ENCODE peak calls at places on chromosomes 4 and X, in six cellular contexts. T, C, J, S, R and B are unnamed samples.
A peak's percentile ranks its signal among the peaks of the same experiment; 100 is the strongest.

GRCh38 chr4:74244049-74244448 is 64.2 kb upstream of the EPGN start:
- DNase-seq in S (no peak), J (no peak), C (no peak), R (no peak), T (no peak), B (no peak)

GRCh38 chr4:70113656-70114055 is 40.4 kb upstream of the PRR27 start:
- DNase-seq in J (no peak), S (no peak), C (no peak), R (no peak), T (no peak), B (no peak)

GRCh38 chr4:79574741-79575451 is 166.9 kb upstream of the GK2 start:
- DNase-seq in J (no peak), C (no peak), T (no peak), S (no peak), R (no peak), B (no peak)

GRCh38 chr4:159047478-159048165 is 55.3 kb upstream of the RAPGEF2 start:
- DNase-seq in R (no peak), J (no peak), T (peak; percentile 30), S (no peak), C (no peak), B (no peak)

GRCh38 chrX:1466232-1466661 is 13.5 kb upstream of the ASMTL start:
- DNase-seq in R (no peak), S (no peak), T (no peak), C (no peak), J (no peak), B (no peak)

GRCh38 chr4:74327751-74328150 is 19.5 kb downstream of the EPGN start:
- DNase-seq in J (no peak), S (peak; percentile 66), T (no peak), R (no peak), C (no peak), B (no peak)

GRCh38 chrX:1807301-1807731 is 192.5 kb downstream of the ASMT start:
- DNase-seq in R (peak; percentile 14), C (no peak), J (no peak), S (peak; percentile 28), T (no peak), B (no peak)

GRCh38 chr4:79042079-79042674 is 102.9 kb upstream of the PAQR3 start:
- DNase-seq in R (peak; percentile 72), J (peak; percentile 25), T (peak; percentile 54), C (peak; percentile 12), S (peak; percentile 40), B (no peak)

GRCh38 chr4:41814565-41814964 is 66.0 kb upstream of the PHOX2B start:
- DNase-seq in R (peak; percentile 21), C (peak; percentile 31), T (peak; percentile 27), S (peak; percentile 4), J (no peak), B (no peak)

GRCh38 chr4:17232575-17233253 is 279.2 kb downstream of the QDPR start:
- DNase-seq in T (peak; percentile 67), S (peak; percentile 59), R (peak; percentile 84), C (no peak), J (peak; percentile 66), B (no peak)

GRCh38 chrX:138710866-138711331 is 618 bp downstream of the FGF13 start:
- DNase-seq in S (no peak), R (peak; percentile 66), T (no peak), J (peak; percentile 11), C (no peak), B (no peak)

GRCh38 chrX:138709886-138710285 is 1.6 kb downstream of the FGF13 start:
- DNase-seq in R (peak; percentile 59), J (no peak), C (no peak), T (no peak), S (no peak), B (no peak)

GRCh38 chrX:138710311-138710791 is 1.2 kb downstream of the FGF13 start:
- DNase-seq in T (no peak), J (no peak), S (no peak), C (peak; percentile 0), R (peak; percentile 47), B (no peak)

GRCh38 chrX:138708268-138708667 is 3.2 kb downstream of the FGF13 start:
- DNase-seq in T (no peak), S (no peak), J (no peak), C (no peak), R (peak; percentile 58), B (no peak)

DNA sequence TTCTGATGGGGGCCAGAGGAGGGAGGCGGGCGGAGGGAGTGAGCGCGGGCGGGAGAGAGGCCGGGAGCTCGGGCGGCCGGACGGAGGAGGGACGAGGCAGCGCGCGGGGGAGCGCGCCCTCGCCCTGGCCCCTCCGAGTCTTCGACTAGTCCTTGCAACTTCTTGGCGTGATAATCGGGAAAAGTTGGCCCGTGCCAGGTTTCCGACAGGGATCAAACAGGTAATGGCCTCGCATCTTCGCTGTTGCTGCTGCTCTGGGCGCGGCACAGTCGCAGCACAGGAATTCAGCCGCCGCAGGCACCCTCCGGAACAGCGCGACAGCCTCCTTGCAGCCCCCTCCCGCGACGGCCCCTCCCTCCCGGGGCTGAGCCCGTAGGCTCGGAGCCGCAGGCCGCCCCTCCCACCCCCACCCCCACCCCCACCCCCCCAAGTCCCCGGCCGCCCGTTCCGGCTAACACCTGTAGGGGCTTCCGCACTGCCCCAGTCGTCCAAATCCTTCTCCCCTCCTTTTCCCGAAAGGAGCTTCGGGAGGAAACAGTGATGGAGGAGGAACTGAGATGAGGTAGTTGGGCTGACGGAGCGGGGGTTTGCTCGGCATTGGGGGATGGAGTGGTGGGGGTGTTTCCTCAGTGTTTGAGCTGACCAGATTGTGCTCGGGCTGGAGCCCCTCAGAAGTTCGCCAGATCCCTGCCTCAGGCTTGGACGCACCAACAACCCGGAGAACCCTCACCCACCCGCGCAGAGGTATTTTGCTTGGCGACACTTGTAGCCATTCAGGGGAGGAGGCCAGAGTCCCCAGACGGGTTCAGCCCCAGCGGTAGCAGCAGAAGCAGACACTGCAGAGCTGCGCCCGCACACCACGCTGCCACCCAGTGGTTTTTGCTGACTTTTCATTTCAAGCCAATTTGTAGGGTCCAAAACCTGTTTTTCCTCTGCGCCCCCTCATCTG is at the start of gene FGF13:
- DNase-seq in S (no peak), R (peak; percentile 90), C (peak; percentile 24), J (peak; percentile 25), T (peak; percentile 1), B (no peak)
- TF ChIP-seq CTCF in S (no peak), R (peak; percentile 8), C (no peak), J (peak; percentile 5), T (peak; percentile 5), B (no peak)

DNA sequence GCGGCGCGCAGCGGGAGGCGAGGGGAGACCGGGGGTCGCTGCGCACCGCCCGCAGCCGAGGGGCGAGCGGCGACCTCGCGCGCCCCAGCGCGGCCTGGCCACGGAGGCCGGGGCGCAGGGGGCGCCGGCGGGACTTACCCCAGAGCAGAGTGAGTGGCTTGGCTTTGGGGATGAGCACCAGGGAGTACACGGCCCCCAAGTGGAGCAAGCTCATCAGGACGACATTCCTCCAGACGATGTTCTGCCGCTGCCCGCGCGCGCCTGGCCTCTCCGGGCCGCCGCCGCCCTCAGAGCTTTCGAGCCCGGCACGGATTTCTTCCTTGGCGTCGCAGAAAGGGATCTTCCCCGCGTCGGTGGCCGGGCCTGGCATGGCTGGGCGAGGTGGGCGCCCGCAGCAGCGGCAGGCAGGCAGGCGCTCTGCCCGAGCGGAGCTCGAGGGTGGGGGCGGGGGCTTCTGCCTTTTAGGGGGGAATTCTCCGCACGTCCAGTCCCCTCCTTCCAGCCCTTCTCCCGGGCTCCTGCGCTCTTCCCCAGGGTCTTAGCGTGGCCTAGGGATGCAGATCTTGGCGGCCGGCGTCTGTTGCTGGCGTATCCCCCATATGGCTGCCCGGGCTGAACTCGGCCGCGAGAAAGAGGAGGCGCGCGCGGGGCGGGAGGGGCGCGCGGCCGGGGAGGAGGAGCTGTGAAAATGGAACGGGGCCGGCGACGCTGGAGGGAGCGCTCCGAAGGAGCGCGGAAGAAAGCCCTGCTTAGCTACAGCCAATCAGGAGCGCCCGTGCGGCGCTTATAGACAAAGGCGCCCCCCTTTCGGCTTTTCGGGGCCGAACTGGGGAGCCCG is at the start of gene SCD5:
- DNase-seq in J (peak; percentile 67), T (peak; percentile 78), R (peak; percentile 68), S (peak; percentile 78), C (peak; percentile 53), B (no peak)
- TF ChIP-seq CTCF in J (no peak), T (no peak), R (no peak), S (no peak), C (no peak), B (no peak)

DNA sequence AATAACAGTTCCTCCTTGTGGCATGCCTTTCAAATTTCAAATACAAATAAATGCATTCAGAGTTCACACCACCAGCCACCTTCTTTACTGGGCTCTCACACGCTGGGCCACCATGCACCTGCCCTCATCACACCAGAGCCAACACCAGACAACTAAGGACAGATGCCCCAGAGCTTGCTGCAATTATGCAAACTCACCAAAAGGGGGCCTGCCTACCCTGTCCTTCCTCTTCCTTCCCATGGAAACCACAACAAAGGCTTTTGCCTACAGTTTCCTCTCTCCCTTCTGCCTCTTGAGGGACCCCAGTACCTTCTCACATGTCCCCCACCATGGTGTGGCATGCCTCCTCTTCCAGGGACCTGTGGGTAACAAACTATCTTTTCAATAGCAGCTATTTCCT is 1333.9 kb upstream of the TENM3 start:
- DNase-seq in T (peak; percentile 11), J (no peak), S (no peak), C (peak; percentile 7), R (peak; percentile 2), B (no peak)
- TF ChIP-seq CTCF in T (peak; percentile 51), J (no peak), S (no peak), C (no peak), R (no peak), B (no peak)

GRCh38 chrX:153939573-153939972 is 4.7 kb upstream of the NAA10 start:
- DNase-seq in T (no peak), S (no peak), C (no peak), J (no peak), R (no peak), B (no peak)

GRCh38 chrX:153935326-153935851 is 552 bp upstream of the NAA10 start:
- DNase-seq in C (no peak), T (no peak), J (no peak), S (no peak), R (no peak), B (no peak)

GRCh38 chrX:153941331-153942252 is 2.9 kb downstream of the RENBP start:
- DNase-seq in R (no peak), T (no peak), S (no peak), J (no peak), C (no peak), B (no peak)

GRCh38 chrX:153937056-153937455 is 2.2 kb upstream of the NAA10 start:
- DNase-seq in S (no peak), R (no peak), T (no peak), J (no peak), C (no peak), B (no peak)

DNA sequence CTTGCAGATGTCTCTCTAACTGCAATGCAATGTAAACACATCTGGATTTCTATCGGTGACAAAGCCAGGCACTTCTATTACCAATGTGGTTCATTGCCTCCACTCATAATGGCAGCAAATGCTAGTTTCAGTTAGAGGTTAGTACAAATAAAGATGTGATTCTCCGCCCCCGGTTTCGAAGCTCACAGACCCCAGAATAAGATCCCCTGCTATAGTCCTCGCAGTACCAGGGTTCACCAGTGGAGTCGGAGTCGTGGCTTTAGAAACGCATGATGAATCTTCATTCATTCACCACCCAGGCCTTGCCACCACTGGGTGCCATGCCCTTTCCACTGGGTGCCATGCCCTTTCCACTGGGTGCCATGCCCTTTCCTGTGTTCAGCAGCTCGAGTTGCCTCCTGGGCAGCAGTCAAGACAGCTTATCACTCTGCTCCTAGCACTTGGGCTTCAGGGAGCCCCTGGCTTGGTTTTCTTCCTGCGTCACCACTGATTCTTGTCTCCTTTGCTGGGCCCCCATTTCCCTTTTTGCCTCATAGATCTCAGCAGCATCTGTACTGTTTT is 3.5 kb upstream of the NAA10 start:
- DNase-seq in J (no peak), S (no peak), T (no peak), C (no peak), R (no peak), B (no peak)
- TF ChIP-seq CTCF in J (no peak), S (no peak), T (no peak), C (no peak), R (no peak), B (no peak)